ENCODE peak calls at places on chromosomes 7 and 10, in six cellular contexts. N is neuronal stem cell, M is trophoblast cell, H is IMR-90, B is H1, P is mesendoderm. S is an unnamed sample.
A peak's percentile ranks its signal among the peaks of the same experiment; 100 is the strongest.

GRCh38 chr7:35749548-35749947 is 51.3 kb upstream of the SEPTIN7 start:
- DNase-seq in N (no peak), P (no peak), H (peak; percentile 23), B (no peak), M (peak; percentile 53), S (peak; percentile 65)

GRCh38 chr10:100043796-100044195 is 34.0 kb upstream of the DNMBP start:
- DNase-seq in B (no peak), M (no peak), P (peak; percentile 31), N (no peak), H (peak; percentile 40), S (peak; percentile 98)

GRCh38 chr7:47401571-47402570 is 180.0 kb downstream of the TNS3 start:
- DNase-seq in N (no peak), B (no peak), M (no peak), P (no peak), H (no peak), S (no peak)

GRCh38 chr10:30820282-30820991 is 190.9 kb upstream of the LYZL2 start:
- DNase-seq in N (no peak), P (no peak), H (peak; percentile 95), M (no peak), B (no peak), S (peak; percentile 57)

GRCh38 chr10:4635883-4636282 is 190.1 kb upstream of the AKR1E2 start:
- DNase-seq in H (no peak), M (no peak), B (no peak), N (no peak), P (no peak), S (no peak)

GRCh38 chr7:73810991-73811360 is 19.8 kb upstream of the CLDN4 start:
- DNase-seq in B (no peak), P (no peak), M (no peak), H (no peak), N (no peak), S (no peak)

GRCh38 chr7:1200045-1200444 is 32.6 kb upstream of the UNCX start:
- DNase-seq in M (no peak), B (no peak), P (no peak), H (peak; percentile 29), N (no peak), S (no peak)

GRCh38 chr7:66143876-66144332 is 29.3 kb downstream of the CRCP start:
- DNase-seq in P (no peak), N (no peak), B (no peak), H (no peak), M (no peak), S (no peak)

GRCh38 chr10:113539789-113540188 is 13.1 kb upstream of the HABP2 start:
- DNase-seq in N (no peak), M (no peak), H (peak; percentile 36), B (no peak), P (no peak), S (peak; percentile 32)

GRCh38 chr10:54477738-54478137 is 323.3 kb downstream of the PCDH15 start:
- DNase-seq in B (no peak), P (no peak), H (no peak), M (no peak), N (no peak), S (no peak)

GRCh38 chr7:23633417-23633816 is 36.2 kb downstream of the CCDC126 start:
- DNase-seq in M (no peak), H (no peak), P (no peak), B (no peak), N (no peak), S (no peak)

GRCh38 chr7:152504367-152504766 is 68.6 kb upstream of the KMT2C start:
- DNase-seq in M (peak; percentile 89), N (no peak), H (no peak), P (peak; percentile 76), B (no peak), S (no peak)

GRCh38 chr10:7123719-7124118 is 287.1 kb downstream of the SFMBT2 start:
- DNase-seq in P (no peak), N (no peak), H (no peak), B (no peak), M (no peak), S (no peak)

GRCh38 chr10:48215148-48215982 is 59.1 kb downstream of the FRMPD2 start:
- DNase-seq in M (peak; percentile 63), P (peak; percentile 78), N (peak; percentile 54), B (peak; percentile 34), H (peak; percentile 20), S (peak; percentile 36)

GRCh38 chr7:116491887-116492653 is 7.5 kb upstream of the CAV2 start:
- DNase-seq in B (no peak), N (no peak), H (no peak), P (no peak), M (no peak), S (no peak)

GRCh38 chr10:98323221-98324164 is 55.5 kb upstream of the LOXL4 start:
- DNase-seq in M (peak; percentile 92), P (peak; percentile 12), H (peak; percentile 98), B (no peak), N (no peak), S (peak; percentile 95)

GRCh38 chr7:26376208-26376917 is 84.7 kb downstream of the SNX10 start:
- DNase-seq in N (peak; percentile 86), M (peak; percentile 18), P (peak; percentile 73), H (no peak), B (no peak), S (no peak)

GRCh38 chr7:27409776-27410175 is 167.2 kb downstream of the EVX1 start:
- DNase-seq in P (peak; percentile 4), H (no peak), B (no peak), N (no peak), M (no peak), S (peak; percentile 18)

GRCh38 chr7:81482600-81483186 is 287.2 kb downstream of the HGF start:
- DNase-seq in P (no peak), B (no peak), M (no peak), N (no peak), H (peak; percentile 65), S (peak; percentile 35)

GRCh38 chr10:58712982-58713381 is 200.3 kb downstream of the BICC1 start:
- DNase-seq in B (no peak), N (no peak), M (no peak), H (no peak), P (peak; percentile 14), S (no peak)

GRCh38 chr7:80105706-80106408 is 28.8 kb upstream of the GNAI1 start:
- DNase-seq in H (no peak), M (peak; percentile 5), P (peak; percentile 76), N (no peak), B (no peak), S (no peak)

DNA sequence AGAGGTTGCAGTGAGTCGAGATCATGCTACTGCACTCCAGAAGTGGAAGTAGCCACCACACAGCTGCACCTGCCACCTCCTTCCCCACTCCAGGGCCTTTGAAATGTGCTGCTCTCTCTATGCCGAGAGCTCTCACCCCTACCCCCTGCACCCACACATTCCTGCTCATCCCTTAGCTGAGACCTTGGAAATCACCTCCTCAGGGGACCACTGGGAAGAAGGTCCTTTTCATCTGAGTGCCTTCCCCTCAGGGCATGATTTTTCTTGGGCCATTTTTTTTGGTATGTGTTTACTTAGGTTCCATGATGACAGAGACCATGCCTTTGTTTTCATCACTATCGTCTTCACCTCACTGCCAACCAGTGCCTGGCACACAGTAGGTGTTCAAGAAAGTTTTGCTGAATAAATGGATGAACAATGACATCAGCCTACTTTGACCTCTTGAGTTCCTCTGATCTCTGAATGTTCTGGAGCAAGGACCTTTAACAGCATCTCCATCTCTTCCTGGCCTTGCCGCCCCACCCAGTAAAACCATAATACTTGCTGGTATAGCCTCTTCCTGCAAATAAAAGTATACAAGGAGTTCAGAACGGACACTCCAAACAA is 166.6 kb upstream of the KLF14 start:
- DNase-seq in B (no peak), N (no peak), M (no peak), H (no peak), P (no peak), S (no peak)
- H3K36me3 ChIP-seq in B (no peaks in the 10 kb centered on the region), N (no peaks in the 10 kb centered on the region), M (no peaks in the 10 kb centered on the region), H (peaks cover 70% of the 10 kb centered on the region), P (no peaks in the 10 kb centered on the region), S (peaks cover 96% of the 10 kb centered on the region)

GRCh38 chr10:102627446-102628293 is 16.6 kb upstream of the TRIM8 start:
- DNase-seq in P (peak; percentile 90), M (no peak), B (peak; percentile 62), N (peak; percentile 75), H (peak; percentile 78), S (peak; percentile 86)
- H3K4ac ChIP-seq in P (peak overlapping the region; percentile 39), M (peak overlapping the region; percentile 83), B (peak overlapping the region; percentile 98), N (no peak overlapping the region), H (peak overlapping the region; percentile 98), S (peak overlapping the region; percentile 94)

DNA sequence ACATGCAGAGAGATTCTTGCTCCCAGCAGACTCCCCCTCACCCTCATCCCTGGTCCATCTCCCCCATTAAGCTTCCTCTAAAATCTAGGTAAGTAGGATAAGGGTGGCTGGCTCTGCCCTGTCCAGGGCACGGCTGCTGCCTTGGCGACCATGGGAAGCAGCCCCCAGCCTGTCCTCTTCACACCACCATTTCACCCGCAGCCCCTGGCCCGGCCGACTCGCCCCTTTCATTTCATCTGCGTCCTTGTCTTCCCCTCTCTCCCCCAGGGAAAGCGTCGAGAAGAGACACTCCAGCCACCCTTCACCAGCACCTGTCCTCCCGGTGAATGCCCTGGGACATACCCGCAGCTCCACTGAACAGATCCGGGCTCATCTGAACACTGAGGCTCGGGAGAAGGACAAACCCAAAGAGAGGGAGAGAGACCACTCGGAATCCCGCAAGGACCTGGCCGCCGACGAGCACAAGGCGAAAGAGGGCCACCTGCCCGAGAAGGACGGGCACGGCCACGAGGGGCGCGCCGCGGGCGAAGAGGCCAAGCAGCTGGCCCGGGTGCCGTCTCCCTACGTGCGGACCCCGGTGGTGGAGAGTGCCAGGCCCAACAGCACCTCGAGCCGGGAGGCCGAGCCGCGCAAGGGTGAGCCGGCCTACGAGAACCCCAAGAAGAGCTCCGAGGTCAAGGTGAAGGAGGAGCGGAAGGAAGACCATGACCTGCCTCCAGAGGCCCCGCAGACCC is 342.3 kb upstream of the GALNT17 start:
- DNase-seq in P (no peak), H (no peak), M (no peak), N (no peak), B (no peak), S (no peak)
- H3K36me3 ChIP-seq in P (peaks cover 7% of the 10 kb centered on the region), H (peaks cover 22% of the 10 kb centered on the region), M (peaks cover 29% of the 10 kb centered on the region), N (peaks cover 27% of the 10 kb centered on the region), B (peaks cover 39% of the 10 kb centered on the region), S (peaks cover 54% of the 10 kb centered on the region)

DNA sequence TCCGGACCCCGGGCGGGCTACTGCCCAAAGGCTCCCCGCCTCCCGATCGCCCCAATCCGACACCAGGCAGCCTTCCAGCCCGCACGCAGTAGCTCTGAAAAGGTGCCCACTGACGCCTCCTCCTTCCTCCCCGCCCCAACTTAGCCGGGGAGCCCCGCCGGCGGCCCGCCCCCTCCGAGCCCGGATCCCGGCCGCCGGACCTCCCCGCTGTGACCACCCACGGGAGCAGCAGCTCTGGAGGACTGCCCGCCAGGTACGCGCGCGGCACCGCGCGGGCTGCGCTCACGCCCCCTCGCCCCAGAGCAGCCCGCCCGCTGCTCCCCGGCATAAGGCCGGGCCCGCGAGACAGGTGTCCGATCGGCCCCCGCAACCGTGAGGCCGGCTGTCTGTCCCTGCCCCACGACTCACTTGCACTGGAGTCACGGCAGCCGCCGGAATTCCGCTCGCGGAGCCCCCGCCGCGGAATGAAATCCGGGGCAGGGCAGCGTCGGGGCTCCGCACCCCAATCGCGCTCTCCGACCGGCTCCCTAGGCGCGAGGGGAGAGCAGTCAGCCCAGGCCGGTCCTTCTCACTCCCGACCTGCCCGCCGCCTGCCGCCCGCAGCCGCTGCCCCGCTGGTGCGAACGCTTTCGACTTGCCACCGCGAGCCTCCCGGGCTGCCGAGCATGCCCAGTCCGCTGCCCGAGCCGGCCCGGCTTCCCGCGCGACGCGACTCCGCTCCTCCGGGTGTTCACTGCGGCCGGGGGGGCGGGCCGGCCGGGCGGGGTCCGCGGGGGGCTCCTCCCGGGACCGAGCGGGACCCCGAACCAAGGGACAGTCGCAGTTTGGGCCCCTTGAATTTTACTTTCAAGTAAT is at the start of gene SGMS1:
- DNase-seq in H (peak; percentile 83), M (peak; percentile 83), N (peak; percentile 85), P (peak; percentile 89), B (peak; percentile 44), S (peak; percentile 87)
- H3K4ac ChIP-seq in H (peak within 1 kb of the TSS; percentile 93), M (peak within 1 kb of the TSS; percentile 80), N (peak within 1 kb of the TSS; percentile 93), P (no peak within 1 kb of the TSS), B (no peak within 1 kb of the TSS), S (peak within 1 kb of the TSS; percentile 83)

S was measured in mesenchymal stem cell.